ENCODE peak calls at places on chromosome 12, in seven cellular contexts. Q is cardiac fibroblast, K is heart right ventricle, W is left lung, U is thoracic aorta, Y is lung, S is psoas muscle. C is an unnamed sample.

GRCh38 chr12:111276189-111276588 is 92.7 kb downstream of the PHETA1 start:
- DNase-seq in W (no peak), Q (no peak), K (no peak), U (no peak), S (no peak), Y (no peak), C (no peak)

GRCh38 chr12:108955225-108955835 is 65.5 kb downstream of the SVOP start:
- DNase-seq in Q (peak), Y (no peak), K (peak), U (no peak), W (no peak), S (peak), C (no peak)

GRCh38 chr12:67705394-67706370 is 57.1 kb downstream of the DYRK2 start:
- DNase-seq in S (peak), Y (no peak), Q (peak), U (no peak), K (peak), W (no peak), C (no peak)

GRCh38 chr12:130179191-130179590 is 16.9 kb downstream of the FZD10 start:
- DNase-seq in K (no peak), U (no peak), Y (no peak), W (no peak), S (no peak), Q (no peak), C (no peak)

GRCh38 chr12:122850048-122850445 is 14.8 kb downstream of the HIP1R start:
- DNase-seq in W (no peak), Y (no peak), K (no peak), U (no peak), Q (no peak), S (peak), C (no peak)

GRCh38 chr12:107411792-107412535 is 273.6 kb upstream of the PWP1 start:
- DNase-seq in W (no peak), K (no peak), U (no peak), Y (no peak), Q (peak), S (no peak), C (no peak)

GRCh38 chr12:25648460-25648859 is 95.4 kb upstream of the LMNTD1 start:
- DNase-seq in K (peak), U (no peak), Y (peak), S (no peak), W (no peak), Q (peak), C (peak)

GRCh38 chr12:34204830-34205285 is 182.6 kb downstream of the ALG10 start:
- DNase-seq in W (no peak), U (no peak), Y (no peak), Q (no peak), S (no peak), K (no peak), C (no peak)

GRCh38 chr12:115771065-115771464 is 506.4 kb downstream of the MED13L start:
- DNase-seq in Y (no peak), Q (no peak), K (no peak), W (no peak), U (no peak), S (no peak), C (no peak)

GRCh38 chr12:130496516-130497120 is 158.9 kb downstream of the PIWIL1 start:
- DNase-seq in W (no peak), S (no peak), K (no peak), Q (no peak), U (no peak), Y (no peak), C (no peak)

GRCh38 chr12:118371354-118372282 is 1.1 kb downstream of the TAOK3 start:
- DNase-seq in S (peak), W (peak), U (no peak), Q (no peak), K (peak), Y (no peak), C (peak)

GRCh38 chr12:89889051-89889450 is 180.4 kb upstream of the ATP2B1 start:
- DNase-seq in Y (no peak), U (no peak), S (no peak), K (no peak), W (no peak), Q (no peak), C (no peak)

GRCh38 chr12:101670007-101670671 is 27.3 kb upstream of the CHPT1 start:
- DNase-seq in K (peak), Q (peak), S (no peak), U (no peak), W (no peak), Y (peak), C (peak)

GRCh38 chr12:24864796-24865125 is 84.1 kb downstream of the BCAT1 start:
- DNase-seq in Y (no peak), Q (no peak), K (no peak), U (no peak), S (no peak), W (no peak), C (no peak)

GRCh38 chr12:21972055-21972454 is 30.8 kb upstream of the ABCC9 start:
- DNase-seq in W (no peak), Y (no peak), Q (no peak), K (no peak), S (no peak), U (no peak), C (no peak)

GRCh38 chr12:94488449-94488848 is 28.8 kb upstream of the CEP83 start:
- DNase-seq in S (no peak), U (no peak), Q (peak), K (no peak), W (no peak), Y (no peak), C (no peak)

GRCh38 chr12:123712780-123713319 is 697 bp downstream of the ATP6V0A2 start:
- DNase-seq in S (peak), Y (no peak), Q (peak), W (no peak), K (no peak), U (no peak), C (no peak)

GRCh38 chr12:118358008-118358359 is 14.7 kb downstream of the TAOK3 start:
- DNase-seq in W (no peak), Y (no peak), Q (no peak), S (no peak), U (no peak), K (no peak), C (no peak)

GRCh38 chr12:113889076-113889475 is 77.0 kb downstream of the RBM19 start:
- DNase-seq in Q (no peak), K (no peak), W (no peak), S (no peak), U (no peak), Y (no peak), C (no peak)

GRCh38 chr12:78146365-78146772 is 315.7 kb downstream of the NAV3 start:
- DNase-seq in K (no peak), S (no peak), Y (no peak), Q (peak), W (no peak), U (no peak), C (no peak)

GRCh38 chr12:8648598-8649205 is 13.9 kb downstream of the MFAP5 start:
- DNase-seq in W (no peak), U (no peak), S (no peak), Y (no peak), K (no peak), Q (no peak), C (no peak)

GRCh38 chr12:805022-805632 is 52.7 kb downstream of the WNK1 start:
- DNase-seq in S (no peak), Q (no peak), Y (no peak), U (no peak), K (no peak), W (no peak), C (no peak)

GRCh38 chr12:806116-806805 is 53.9 kb downstream of the WNK1 start:
- DNase-seq in W (no peak), U (no peak), Q (peak), K (no peak), Y (no peak), S (no peak), C (no peak)

GRCh38 chr12:807041-807717 is 54.8 kb downstream of the WNK1 start:
- DNase-seq in W (no peak), K (no peak), Y (no peak), S (no peak), Q (no peak), U (no peak), C (no peak)

GRCh38 chr12:810635-811415 is 58.4 kb downstream of the WNK1 start:
- DNase-seq in K (no peak), Y (no peak), U (no peak), Q (no peak), W (no peak), S (no peak), C (no peak)
- TF ChIP-seq CTCF in K (no peak), Y (no peak), U (no peak), Q (no peak), W (no peak), S (no peak), C (no peak)

GRCh38 chr12:98646165-98646764 is 1.2 kb downstream of the APAF1 start:
- DNase-seq in W (no peak), U (no peak), K (no peak), Q (peak), S (no peak), Y (no peak), C (no peak)
- TF ChIP-seq CTCF in W (no peak), U (no peak), K (no peak), Q (peak), S (peak), Y (no peak), C (peak)

GRCh38 chr12:52082668-52082987 is 3.1 kb downstream of the SMIM41 start:
- DNase-seq in U (no peak), Q (no peak), W (no peak), K (no peak), Y (no peak), S (no peak), C (no peak)

GRCh38 chr12:52082988-52083637 is 3.6 kb downstream of the SMIM41 start:
- DNase-seq in K (peak), W (no peak), Y (peak), U (no peak), Q (peak), S (peak), C (peak)

GRCh38 chr12:52082026-52082667 is 2.6 kb downstream of the SMIM41 start:
- DNase-seq in K (peak), U (no peak), Y (peak), W (no peak), Q (peak), S (peak), C (peak)

GRCh38 chr12:52084491-52085231 is 5.2 kb downstream of the SMIM41 start:
- DNase-seq in Q (no peak), U (no peak), S (no peak), K (no peak), W (no peak), Y (no peak), C (no peak)

GRCh38 chr12:52083638-52083996 is 4.1 kb downstream of the SMIM41 start:
- DNase-seq in W (no peak), K (no peak), Q (no peak), S (no peak), U (no peak), Y (no peak), C (no peak)
- TF ChIP-seq CTCF in W (no peak), K (no peak), Q (no peak), S (no peak), U (no peak), Y (no peak), C (no peak)

GRCh38 chr12:131844140-131844539 is 15.9 kb downstream of the MMP17 start:
- DNase-seq in Y (no peak), K (no peak), Q (no peak), S (no peak), U (no peak), W (no peak), C (no peak)

GRCh38 chr12:131841547-131841946 is 13.4 kb downstream of the MMP17 start:
- DNase-seq in Q (no peak), S (no peak), K (no peak), U (no peak), Y (no peak), W (no peak), C (no peak)

GRCh38 chr12:131842169-131842568 is 14.0 kb downstream of the MMP17 start:
- DNase-seq in Q (no peak), Y (no peak), U (no peak), K (no peak), S (no peak), W (no peak), C (no peak)

GRCh38 chr12:131843527-131843926 is 15.3 kb downstream of the MMP17 start:
- DNase-seq in Y (no peak), Q (no peak), U (no peak), K (no peak), W (no peak), S (no peak), C (no peak)

GRCh38 chr12:131840643-131841416 is 12.6 kb downstream of the MMP17 start:
- DNase-seq in K (no peak), W (no peak), Q (no peak), Y (no peak), U (no peak), S (no peak), C (no peak)
- TF ChIP-seq CTCF in K (no peak), W (no peak), Q (no peak), Y (no peak), U (no peak), S (no peak), C (no peak)

DNA sequence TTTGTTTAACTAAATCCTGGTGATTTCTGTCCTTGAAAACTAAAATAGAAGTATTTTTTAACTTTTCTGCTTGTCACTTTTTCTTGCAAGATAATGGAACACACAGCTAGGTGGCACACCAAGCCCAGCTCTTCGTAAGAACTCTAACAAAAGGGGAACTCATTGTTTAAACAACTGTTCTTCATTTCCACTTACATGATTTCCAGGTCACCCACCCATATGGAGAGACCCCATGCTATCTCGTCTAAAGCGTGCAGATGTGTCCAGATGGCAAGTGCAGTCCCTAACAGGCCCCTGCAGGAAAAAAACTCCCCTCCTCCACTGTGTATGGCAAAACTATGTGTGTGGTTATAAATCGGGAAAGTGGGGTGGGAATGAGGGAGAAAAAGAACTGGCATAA is 43.3 kb upstream of the NT5DC3 start:
- DNase-seq in W (no peak), Q (peak), Y (no peak), K (no peak), U (no peak), S (no peak), C (no peak)
- TF ChIP-seq CTCF in W (no peak), Q (peak), Y (peak), K (peak), U (peak), S (peak), C (peak)